ENCODE peak calls at places on chromosomes 16 and 17, in eight cellular contexts. One of them, this sample, is unnamed.

GRCh38 chr17:10051112-10051511 is 146.0 kb upstream of the RCVRN start:
- DNase-seq in cardiac muscle cell: no peak
- DNase-seq in RWPE2: no peak
- DNase-seq in pancreas: no peak
- DNase-seq in CD8-positive, alpha-beta T cell: no peak
- DNase-seq in tibial artery: no peak
- DNase-seq in CD4-positive, alpha-beta memory T cell: no peak
- DNase-seq in astrocyte of the spinal cord: no peak
- DNase-seq in this sample: no peak

GRCh38 chr16:67843343-67843765 is 1.2 kb downstream of the THAP11 start:
- DNase-seq in cardiac muscle cell: no peak
- DNase-seq in RWPE2: no peak
- DNase-seq in pancreas: no peak
- DNase-seq in CD8-positive, alpha-beta T cell: no peak
- DNase-seq in tibial artery: no peak
- DNase-seq in CD4-positive, alpha-beta memory T cell: no peak
- DNase-seq in astrocyte of the spinal cord: no peak
- DNase-seq in this sample: no peak

GRCh38 chr16:69276143-69277115 is 34.7 kb upstream of the VPS4A start:
- DNase-seq in cardiac muscle cell: peak; percentile 98
- DNase-seq in RWPE2: no peak
- DNase-seq in pancreas: no peak
- DNase-seq in CD8-positive, alpha-beta T cell: no peak
- DNase-seq in tibial artery: peak; percentile 85
- DNase-seq in CD4-positive, alpha-beta memory T cell: no peak
- DNase-seq in astrocyte of the spinal cord: peak; percentile 95
- DNase-seq in this sample: peak; percentile 95

GRCh38 chr16:70380205-70380918 is 33.7 kb downstream of the DDX19A start:
- DNase-seq in cardiac muscle cell: peak; percentile 88
- DNase-seq in RWPE2: peak; percentile 89
- DNase-seq in pancreas: peak; percentile 46
- DNase-seq in CD8-positive, alpha-beta T cell: peak; percentile 80
- DNase-seq in tibial artery: peak; percentile 74
- DNase-seq in CD4-positive, alpha-beta memory T cell: peak; percentile 61
- DNase-seq in astrocyte of the spinal cord: peak; percentile 89
- DNase-seq in this sample: peak; percentile 68

GRCh38 chr17:60455378-60455777 is 33.1 kb downstream of the CHCT1 start:
- DNase-seq in cardiac muscle cell: peak; percentile 66
- DNase-seq in RWPE2: no peak
- DNase-seq in pancreas: no peak
- DNase-seq in CD8-positive, alpha-beta T cell: no peak
- DNase-seq in tibial artery: no peak
- DNase-seq in CD4-positive, alpha-beta memory T cell: no peak
- DNase-seq in astrocyte of the spinal cord: no peak
- DNase-seq in this sample: no peak

GRCh38 chr16:77585379-77585778 is 136.9 kb upstream of the NUDT7 start:
- DNase-seq in cardiac muscle cell: peak; percentile 63
- DNase-seq in RWPE2: no peak
- DNase-seq in pancreas: no peak
- DNase-seq in CD8-positive, alpha-beta T cell: no peak
- DNase-seq in tibial artery: no peak
- DNase-seq in CD4-positive, alpha-beta memory T cell: no peak
- DNase-seq in astrocyte of the spinal cord: peak; percentile 93
- DNase-seq in this sample: no peak

GRCh38 chr17:7186241-7186640 is 7.1 kb upstream of the ASGR1 start:
- DNase-seq in cardiac muscle cell: no peak
- DNase-seq in RWPE2: peak; percentile 11
- DNase-seq in pancreas: no peak
- DNase-seq in CD8-positive, alpha-beta T cell: no peak
- DNase-seq in tibial artery: no peak
- DNase-seq in CD4-positive, alpha-beta memory T cell: no peak
- DNase-seq in astrocyte of the spinal cord: no peak
- DNase-seq in this sample: no peak

GRCh38 chr16:17206712-17207111 is 264.0 kb downstream of the XYLT1 start:
- DNase-seq in cardiac muscle cell: no peak
- DNase-seq in RWPE2: no peak
- DNase-seq in pancreas: no peak
- DNase-seq in CD8-positive, alpha-beta T cell: no peak
- DNase-seq in tibial artery: no peak
- DNase-seq in CD4-positive, alpha-beta memory T cell: no peak
- DNase-seq in astrocyte of the spinal cord: no peak
- DNase-seq in this sample: no peak

GRCh38 chr17:63138713-63139112 is 172.7 kb downstream of the TANC2 start:
- DNase-seq in cardiac muscle cell: no peak
- DNase-seq in RWPE2: no peak
- DNase-seq in pancreas: no peak
- DNase-seq in CD8-positive, alpha-beta T cell: no peak
- DNase-seq in tibial artery: no peak
- DNase-seq in CD4-positive, alpha-beta memory T cell: no peak
- DNase-seq in astrocyte of the spinal cord: peak; percentile 16
- DNase-seq in this sample: no peak

GRCh38 chr16:83705856-83706255 is 101.9 kb upstream of the HSBP1 start:
- DNase-seq in cardiac muscle cell: no peak
- DNase-seq in RWPE2: no peak
- DNase-seq in pancreas: no peak
- DNase-seq in CD8-positive, alpha-beta T cell: no peak
- DNase-seq in tibial artery: no peak
- DNase-seq in CD4-positive, alpha-beta memory T cell: no peak
- DNase-seq in astrocyte of the spinal cord: no peak
- DNase-seq in this sample: no peak

GRCh38 chr16:89187337-89188063 is 12.8 kb downstream of the SLC22A31 start:
- DNase-seq in cardiac muscle cell: peak; percentile 41
- DNase-seq in RWPE2: peak; percentile 63
- DNase-seq in pancreas: no peak
- DNase-seq in CD8-positive, alpha-beta T cell: no peak
- DNase-seq in tibial artery: no peak
- DNase-seq in CD4-positive, alpha-beta memory T cell: peak; percentile 52
- DNase-seq in astrocyte of the spinal cord: peak; percentile 15
- DNase-seq in this sample: no peak

GRCh38 chr16:54690710-54691109 is 240.0 kb upstream of the IRX5 start:
- DNase-seq in cardiac muscle cell: no peak
- DNase-seq in RWPE2: no peak
- DNase-seq in pancreas: no peak
- DNase-seq in CD8-positive, alpha-beta T cell: no peak
- DNase-seq in tibial artery: no peak
- DNase-seq in CD4-positive, alpha-beta memory T cell: no peak
- DNase-seq in astrocyte of the spinal cord: no peak
- DNase-seq in this sample: no peak

GRCh38 chr16:1708768-1709180 is 2.8 kb downstream of the MAPK8IP3 start:
- DNase-seq in cardiac muscle cell: peak; percentile 69
- DNase-seq in RWPE2: no peak
- DNase-seq in pancreas: no peak
- DNase-seq in CD8-positive, alpha-beta T cell: no peak
- DNase-seq in tibial artery: no peak
- DNase-seq in CD4-positive, alpha-beta memory T cell: no peak
- DNase-seq in astrocyte of the spinal cord: peak; percentile 39
- DNase-seq in this sample: peak; percentile 45

GRCh38 chr17:78355701-78356100 is 4.2 kb downstream of the SOCS3 start:
- DNase-seq in cardiac muscle cell: peak; percentile 25
- DNase-seq in RWPE2: no peak
- DNase-seq in pancreas: no peak
- DNase-seq in CD8-positive, alpha-beta T cell: no peak
- DNase-seq in tibial artery: no peak
- DNase-seq in CD4-positive, alpha-beta memory T cell: no peak
- DNase-seq in astrocyte of the spinal cord: peak; percentile 48
- DNase-seq in this sample: no peak

GRCh38 chr17:78357177-78357586 is 2.7 kb downstream of the SOCS3 start:
- DNase-seq in cardiac muscle cell: peak; percentile 87
- DNase-seq in RWPE2: no peak
- DNase-seq in pancreas: peak; percentile 49
- DNase-seq in CD8-positive, alpha-beta T cell: no peak
- DNase-seq in tibial artery: peak; percentile 77
- DNase-seq in CD4-positive, alpha-beta memory T cell: no peak
- DNase-seq in astrocyte of the spinal cord: peak; percentile 83
- DNase-seq in this sample: no peak

GRCh38 chr17:78355045-78355641 is 4.7 kb downstream of the SOCS3 start:
- DNase-seq in cardiac muscle cell: no peak
- DNase-seq in RWPE2: no peak
- DNase-seq in pancreas: no peak
- DNase-seq in CD8-positive, alpha-beta T cell: no peak
- DNase-seq in tibial artery: no peak
- DNase-seq in CD4-positive, alpha-beta memory T cell: peak; percentile 60
- DNase-seq in astrocyte of the spinal cord: peak; percentile 35
- DNase-seq in this sample: no peak

GRCh38 chr17:78357687-78358537 is 2.0 kb downstream of the SOCS3 start:
- DNase-seq in cardiac muscle cell: peak; percentile 48
- DNase-seq in RWPE2: no peak
- DNase-seq in pancreas: no peak
- DNase-seq in CD8-positive, alpha-beta T cell: no peak
- DNase-seq in tibial artery: no peak
- DNase-seq in CD4-positive, alpha-beta memory T cell: no peak
- DNase-seq in astrocyte of the spinal cord: peak; percentile 30
- DNase-seq in this sample: no peak

DNA sequence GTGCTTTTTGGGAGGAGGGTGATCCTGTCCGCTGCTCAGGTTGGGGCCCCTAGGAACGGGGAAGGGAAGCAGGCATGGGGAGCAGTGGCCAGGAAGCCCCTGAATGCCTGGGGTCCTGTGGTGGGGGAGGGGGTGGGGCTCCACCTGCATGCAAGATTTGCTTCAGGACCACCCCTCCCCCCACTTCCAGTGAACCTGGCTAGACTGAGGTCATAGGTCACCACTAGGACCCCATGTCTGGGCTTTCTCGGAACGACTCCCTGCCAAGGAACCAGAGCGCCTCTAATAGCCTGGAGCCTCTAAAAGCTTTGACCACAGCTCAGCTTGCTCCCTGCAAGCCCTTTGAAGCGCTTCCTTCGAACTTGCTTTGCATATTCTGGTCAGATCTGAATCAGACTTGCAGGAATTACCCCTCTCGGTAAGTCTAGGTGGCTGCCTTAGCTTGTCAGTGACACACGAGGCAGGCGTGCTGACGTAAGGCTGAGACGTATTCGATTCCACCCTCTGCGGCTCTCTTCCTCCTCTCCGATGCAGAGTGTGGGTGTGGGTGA is 3.6 kb downstream of the SOCS3 start:
- DNase-seq in cardiac muscle cell: peak; percentile 71
- DNase-seq in RWPE2: peak; percentile 92
- DNase-seq in pancreas: no peak
- DNase-seq in CD8-positive, alpha-beta T cell: peak; percentile 78
- DNase-seq in tibial artery: no peak
- DNase-seq in CD4-positive, alpha-beta memory T cell: peak; percentile 96
- DNase-seq in astrocyte of the spinal cord: peak; percentile 90
- DNase-seq in this sample: peak; percentile 78
- H3K4me3 ChIP-seq in cardiac muscle cell: no peak overlapping the region
- H3K4me3 ChIP-seq in RWPE2: no peak overlapping the region
- H3K4me3 ChIP-seq in pancreas: no peak overlapping the region
- H3K4me3 ChIP-seq in CD8-positive, alpha-beta T cell: no peak overlapping the region
- H3K4me3 ChIP-seq in tibial artery: no peak overlapping the region
- H3K4me3 ChIP-seq in CD4-positive, alpha-beta memory T cell: peak overlapping the region; percentile 42
- H3K4me3 ChIP-seq in astrocyte of the spinal cord: peak overlapping the region; percentile 32
- H3K4me3 ChIP-seq in this sample: peak overlapping the region; percentile 87

DNA sequence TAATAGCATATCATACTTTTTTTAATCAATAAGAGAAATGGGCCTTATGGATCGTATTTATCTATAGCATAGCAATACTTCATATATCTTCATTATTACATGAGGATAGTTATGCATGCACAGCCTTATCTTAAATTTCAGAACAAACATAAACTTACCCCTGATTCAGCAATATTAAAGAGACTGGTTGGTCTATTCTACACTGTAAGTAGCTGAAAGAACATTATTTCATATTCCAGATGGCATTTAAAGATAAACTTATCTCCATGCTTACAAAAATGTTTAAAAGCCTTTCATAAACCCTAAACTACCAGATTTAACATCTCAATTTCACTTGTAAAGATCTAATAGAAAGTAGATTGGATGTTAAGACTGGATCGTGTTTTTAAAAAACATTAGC is 70.1 kb upstream of the NACA2 start:
- DNase-seq in cardiac muscle cell: no peak
- DNase-seq in RWPE2: no peak
- DNase-seq in pancreas: no peak
- DNase-seq in CD8-positive, alpha-beta T cell: no peak
- DNase-seq in tibial artery: no peak
- DNase-seq in CD4-positive, alpha-beta memory T cell: no peak
- DNase-seq in astrocyte of the spinal cord: no peak
- DNase-seq in this sample: no peak
- H3K4me3 ChIP-seq in cardiac muscle cell: no peak overlapping the region
- H3K4me3 ChIP-seq in RWPE2: no peak overlapping the region
- H3K4me3 ChIP-seq in pancreas: no peak overlapping the region
- H3K4me3 ChIP-seq in CD8-positive, alpha-beta T cell: no peak overlapping the region
- H3K4me3 ChIP-seq in tibial artery: no peak overlapping the region
- H3K4me3 ChIP-seq in CD4-positive, alpha-beta memory T cell: no peak overlapping the region
- H3K4me3 ChIP-seq in astrocyte of the spinal cord: no peak overlapping the region
- H3K4me3 ChIP-seq in this sample: no peak overlapping the region

DNA sequence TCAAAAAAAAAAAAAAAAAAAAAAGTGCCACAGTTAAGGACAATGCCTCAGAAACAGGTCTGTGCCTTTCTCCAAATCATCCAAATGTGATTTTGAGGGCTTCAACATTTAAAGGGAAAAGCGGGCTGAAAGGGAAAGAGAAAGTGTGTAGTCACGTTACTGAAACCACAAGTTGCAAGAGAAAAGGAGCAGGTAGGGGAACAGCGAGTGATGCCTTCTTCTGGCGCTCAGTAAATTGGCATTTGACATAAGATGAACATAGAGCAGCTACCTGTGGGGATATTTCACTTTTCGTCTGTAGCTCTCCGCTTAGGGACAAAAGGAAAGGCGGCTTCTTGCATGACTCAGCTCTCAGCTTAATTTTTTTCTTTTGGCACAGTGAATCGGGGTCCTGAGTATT is 11.1 kb downstream of the CMTM2 start:
- DNase-seq in cardiac muscle cell: no peak
- DNase-seq in RWPE2: no peak
- DNase-seq in pancreas: no peak
- DNase-seq in CD8-positive, alpha-beta T cell: no peak
- DNase-seq in tibial artery: no peak
- DNase-seq in CD4-positive, alpha-beta memory T cell: peak; percentile 59
- DNase-seq in astrocyte of the spinal cord: no peak
- DNase-seq in this sample: no peak
- H3K4me3 ChIP-seq in cardiac muscle cell: no peak overlapping the region
- H3K4me3 ChIP-seq in RWPE2: no peak overlapping the region
- H3K4me3 ChIP-seq in pancreas: no peak overlapping the region
- H3K4me3 ChIP-seq in CD8-positive, alpha-beta T cell: peak overlapping the region; percentile 54
- H3K4me3 ChIP-seq in tibial artery: no peak overlapping the region
- H3K4me3 ChIP-seq in CD4-positive, alpha-beta memory T cell: peak overlapping the region; percentile 53
- H3K4me3 ChIP-seq in astrocyte of the spinal cord: no peak overlapping the region
- H3K4me3 ChIP-seq in this sample: no peak overlapping the region

DNA sequence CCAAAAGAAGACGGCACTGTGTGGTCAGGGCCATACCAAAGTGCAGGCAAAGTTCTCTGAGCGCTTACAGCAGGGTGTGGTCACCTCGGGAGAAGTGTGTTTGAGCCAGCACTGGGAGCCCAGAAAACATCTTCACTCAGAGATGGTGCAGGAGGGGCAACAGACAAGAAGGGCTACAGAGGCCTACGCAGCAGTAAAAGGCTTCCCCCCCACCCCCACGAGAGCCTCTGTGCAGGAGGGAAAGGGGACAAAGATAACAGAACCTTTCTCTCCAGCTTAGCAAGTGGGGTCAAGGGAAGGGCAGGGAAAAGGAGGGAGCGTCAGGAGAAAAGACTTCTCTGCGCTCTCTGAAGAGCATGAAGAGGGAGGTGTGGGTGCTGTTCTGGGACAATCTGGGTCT is 2.8 kb downstream of the VAT1 start:
- DNase-seq in cardiac muscle cell: no peak
- DNase-seq in RWPE2: no peak
- DNase-seq in pancreas: no peak
- DNase-seq in CD8-positive, alpha-beta T cell: no peak
- DNase-seq in tibial artery: no peak
- DNase-seq in CD4-positive, alpha-beta memory T cell: no peak
- DNase-seq in astrocyte of the spinal cord: no peak
- DNase-seq in this sample: no peak
- H3K4me3 ChIP-seq in cardiac muscle cell: peak overlapping the region; percentile 7
- H3K4me3 ChIP-seq in RWPE2: no peak overlapping the region
- H3K4me3 ChIP-seq in pancreas: no peak overlapping the region
- H3K4me3 ChIP-seq in CD8-positive, alpha-beta T cell: no peak overlapping the region
- H3K4me3 ChIP-seq in tibial artery: no peak overlapping the region
- H3K4me3 ChIP-seq in CD4-positive, alpha-beta memory T cell: no peak overlapping the region
- H3K4me3 ChIP-seq in astrocyte of the spinal cord: peak overlapping the region; percentile 9
- H3K4me3 ChIP-seq in this sample: peak overlapping the region; percentile 1